ENCODE peak calls at places on chromosomes 12 and 14, in six cellular contexts. T is mesenchymal stem cell, C is IMR-90, M is H1, S is neuronal stem cell, Q is trophoblast cell. F is an unnamed sample.

GRCh38 chr14:91413547-91414474 is 3.8 kb downstream of the CCDC88C start:
- DNase-seq in Q (peak), T (no peak), M (peak), C (no peak), S (no peak), F (peak)

GRCh38 chr14:71354142-71354541 is 446.9 kb downstream of the PCNX1 start:
- DNase-seq in T (no peak), M (no peak), Q (no peak), C (no peak), S (no peak), F (no peak)

GRCh38 chr12:98863167-98863566 is 218.1 kb downstream of the APAF1 start:
- DNase-seq in Q (no peak), T (no peak), S (no peak), M (no peak), C (no peak), F (peak)

GRCh38 chr14:69318901-69319475 is 59.0 kb downstream of the GALNT16 start:
- DNase-seq in T (no peak), Q (no peak), S (no peak), C (no peak), M (no peak), F (peak)

GRCh38 chr14:75885829-75886228 is 96.0 kb downstream of the TGFB3 start:
- DNase-seq in M (no peak), Q (no peak), T (peak), S (no peak), C (peak), F (no peak)

GRCh38 chr14:103123128-103123633 is at the start of gene TNFAIP2:
- DNase-seq in Q (peak), S (no peak), C (no peak), M (no peak), T (peak), F (peak)

GRCh38 chr14:75046899-75047298 is 4.4 kb downstream of the MLH3 start:
- DNase-seq in S (no peak), M (no peak), C (peak), Q (peak), T (peak), F (no peak)

GRCh38 chr12:7093892-7094291 is 1.6 kb upstream of the C1R start:
- DNase-seq in Q (no peak), T (no peak), S (no peak), M (no peak), C (no peak), F (no peak)

GRCh38 chr14:77040995-77041744 is 12.7 kb upstream of the IRF2BPL start:
- DNase-seq in Q (no peak), S (no peak), C (no peak), T (peak), M (no peak), F (no peak)

GRCh38 chr14:69760810-69761209 is 6.1 kb upstream of the SRSF5 start:
- DNase-seq in C (no peak), T (no peak), M (no peak), Q (no peak), S (no peak), F (no peak)

GRCh38 chr12:111453071-111453989 is 47.6 kb downstream of the SH2B3 start:
- DNase-seq in S (no peak), M (no peak), T (no peak), C (no peak), Q (no peak), F (no peak)

GRCh38 chr12:111450676-111451075 is 45.0 kb downstream of the SH2B3 start:
- DNase-seq in Q (no peak), C (no peak), M (no peak), S (no peak), T (no peak), F (no peak)

GRCh38 chr12:111451232-111451631 is 45.5 kb downstream of the SH2B3 start:
- DNase-seq in S (no peak), T (no peak), M (no peak), Q (no peak), C (no peak), F (no peak)

GRCh38 chr12:111448831-111449790 is 43.4 kb downstream of the SH2B3 start:
- DNase-seq in C (no peak), M (no peak), T (no peak), S (no peak), Q (no peak), F (no peak)

DNA sequence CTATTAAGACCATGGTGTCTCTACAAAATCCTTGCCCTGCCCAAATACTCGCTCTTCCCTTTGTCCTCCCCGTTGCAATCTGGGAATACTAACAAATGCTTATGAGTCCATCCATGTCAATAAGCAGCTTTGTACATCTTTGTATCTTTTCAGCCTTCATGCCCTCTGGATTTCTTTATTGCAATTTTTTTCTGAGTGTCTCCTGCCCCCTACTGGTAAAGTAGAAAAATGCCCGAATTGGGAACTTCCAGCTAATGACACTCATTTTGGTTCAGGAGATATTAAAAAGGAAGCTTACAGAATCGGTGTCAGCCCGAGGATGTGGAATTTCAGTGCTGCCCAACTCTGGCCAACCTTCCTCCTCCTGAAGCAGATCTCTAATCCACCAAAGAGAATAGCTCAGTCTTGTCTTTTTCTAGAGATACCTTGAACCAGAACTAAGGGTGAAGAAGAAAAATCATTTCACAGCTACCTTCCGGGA is 46.0 kb downstream of the SH2B3 start:
- DNase-seq in M (no peak), C (peak), Q (peak), S (peak), T (peak), F (no peak)
- H3K14ac ChIP-seq in M (no peak), C (no peak), Q (no peak), S (no peak), T (no peak), F (no peak)

DNA sequence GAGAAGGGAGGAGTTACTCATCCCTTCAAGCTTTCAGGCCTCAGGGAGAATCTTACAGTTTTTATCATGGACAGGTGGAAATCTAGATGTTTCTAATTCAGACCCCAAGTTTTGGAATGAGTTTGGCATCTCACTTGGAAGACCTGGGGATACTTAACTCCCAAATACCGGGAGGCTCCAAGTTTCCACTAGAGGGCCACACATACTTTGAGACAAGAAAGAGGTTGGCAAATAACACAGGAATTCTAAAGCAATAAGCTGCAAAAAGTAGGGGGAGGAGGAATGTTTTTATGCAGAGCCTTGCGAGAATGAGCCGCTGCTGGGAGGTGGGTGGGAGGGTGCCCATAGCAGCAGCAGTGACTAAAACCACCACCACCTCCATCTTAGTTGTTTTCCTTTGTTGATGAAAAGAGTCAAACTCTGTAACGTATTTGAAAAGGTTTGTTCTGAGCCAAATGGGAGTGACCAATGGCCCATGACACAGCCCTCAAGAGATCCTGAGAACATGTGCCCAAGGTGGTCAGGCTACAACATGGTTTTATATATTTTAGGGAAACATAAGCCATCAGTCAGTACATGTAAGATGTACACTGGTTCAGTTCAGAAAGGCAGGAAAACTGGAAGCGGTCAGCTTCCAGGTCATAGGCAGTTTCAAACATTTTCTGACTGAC is 34.2 kb upstream of the RNASE1 start:
- DNase-seq in C (peak), Q (peak), M (no peak), S (no peak), T (no peak), F (peak)
- H3K14ac ChIP-seq in C (no peak), Q (no peak), M (no peak), S (no peak), T (no peak), F (no peak)

DNA sequence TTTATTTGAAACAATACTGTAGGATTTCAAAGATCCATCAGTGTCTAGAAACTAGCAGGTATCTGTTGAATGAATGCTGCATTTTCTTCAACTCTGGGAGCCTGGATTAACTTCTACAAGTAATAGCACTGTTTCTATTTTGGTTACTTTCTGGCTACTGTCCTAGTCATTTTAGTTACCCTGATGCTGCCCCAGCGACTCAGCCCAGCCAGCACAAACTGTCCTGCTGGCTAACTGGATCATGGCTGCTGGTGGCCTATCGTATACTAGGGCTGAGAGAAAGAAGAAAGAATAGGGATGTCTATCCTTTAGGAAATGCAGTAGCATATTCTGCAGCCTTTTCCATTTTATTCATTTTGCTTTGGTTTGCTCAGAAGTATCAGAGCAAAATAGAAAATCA is 53.9 kb downstream of the NTN4 start:
- DNase-seq in S (no peak), Q (no peak), M (no peak), C (peak), T (no peak), F (no peak)
- H3K14ac ChIP-seq in S (no peak), Q (no peak), M (no peak), C (no peak), T (no peak), F (no peak)

DNA sequence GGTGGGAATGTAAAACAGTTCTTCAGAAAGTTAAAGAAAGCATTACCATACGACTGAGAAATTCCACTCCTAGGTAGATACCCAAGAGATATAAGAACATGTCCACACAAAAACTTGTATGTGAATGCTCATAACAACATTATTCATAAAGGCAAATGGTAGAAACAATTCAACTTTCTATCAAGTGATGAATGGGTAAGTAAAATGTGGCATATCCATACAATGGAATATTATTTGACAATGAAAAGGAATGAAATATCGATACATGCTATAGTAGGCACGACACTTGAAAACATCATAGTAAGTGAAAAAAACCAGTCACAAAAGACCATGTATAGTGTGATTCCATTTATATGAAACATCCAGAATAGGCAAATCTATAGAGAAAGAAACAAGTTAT is 71.3 kb downstream of the GALNT8 start:
- DNase-seq in Q (no peak), S (no peak), T (no peak), C (no peak), M (no peak), F (no peak)
- H3K14ac ChIP-seq in Q (no peak), S (no peak), T (no peak), C (no peak), M (no peak), F (no peak)

GRCh38 chr14:78455896-78456435 is 285.8 kb downstream of the NRXN3 start:
- DNase-seq in C (no peak), S (no peak), Q (no peak), M (no peak), T (no peak), F (no peak)
- H3K14ac ChIP-seq in C (no peak), S (no peak), Q (no peak), M (no peak), T (no peak), F (no peak)

GRCh38 chr14:61802010-61802621 is 39.9 kb downstream of the SNAPC1 start:
- DNase-seq in S (no peak), T (no peak), Q (no peak), M (no peak), C (no peak), F (no peak)
- H3K14ac ChIP-seq in S (no peak), T (no peak), Q (no peak), M (no peak), C (no peak), F (no peak)

GRCh38 chr12:95922231-95922630 is 20.2 kb downstream of the CCDC38 start:
- DNase-seq in C (peak), Q (no peak), M (no peak), T (no peak), S (no peak), F (no peak)

GRCh38 chr12:95919110-95919509 is 23.3 kb downstream of the CCDC38 start:
- DNase-seq in M (no peak), Q (no peak), C (no peak), S (no peak), T (no peak), F (no peak)

GRCh38 chr12:95918194-95918993 is 24.0 kb downstream of the CCDC38 start:
- DNase-seq in T (peak), M (no peak), Q (peak), C (peak), S (peak), F (peak)
- H3K14ac ChIP-seq in T (no peak), M (no peak), Q (no peak), C (no peak), S (no peak), F (no peak)

GRCh38 chr14:63781686-63782085 is 53.8 kb upstream of the SGPP1 start:
- DNase-seq in Q (peak), T (no peak), S (no peak), C (no peak), M (no peak), F (no peak)
- H3K14ac ChIP-seq in Q (no peak), T (no peak), S (no peak), C (no peak), M (no peak), F (no peak)

DNA sequence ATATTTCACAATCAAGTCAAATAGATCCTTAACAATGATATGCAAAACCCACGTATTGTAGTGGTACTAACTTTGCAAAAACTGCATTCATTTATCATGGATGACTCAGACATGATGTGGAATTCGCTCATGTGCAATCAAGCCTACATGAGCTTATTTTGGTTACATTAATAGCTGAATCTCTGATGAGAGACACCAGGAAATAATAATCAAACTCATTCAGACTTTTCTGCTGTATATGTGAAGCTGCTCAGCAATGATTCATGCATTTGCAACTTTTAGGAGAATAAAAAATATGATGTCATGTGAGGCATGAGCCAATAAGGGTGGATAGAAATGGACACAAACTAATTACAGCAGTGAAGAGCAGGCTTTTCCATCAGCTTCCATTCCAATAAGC is 1075.8 kb upstream of the TMEM132C start:
- DNase-seq in Q (no peak), S (no peak), C (peak), T (no peak), M (no peak), F (no peak)
- H3K14ac ChIP-seq in Q (no peak), S (no peak), C (no peak), T (no peak), M (no peak), F (no peak)

DNA sequence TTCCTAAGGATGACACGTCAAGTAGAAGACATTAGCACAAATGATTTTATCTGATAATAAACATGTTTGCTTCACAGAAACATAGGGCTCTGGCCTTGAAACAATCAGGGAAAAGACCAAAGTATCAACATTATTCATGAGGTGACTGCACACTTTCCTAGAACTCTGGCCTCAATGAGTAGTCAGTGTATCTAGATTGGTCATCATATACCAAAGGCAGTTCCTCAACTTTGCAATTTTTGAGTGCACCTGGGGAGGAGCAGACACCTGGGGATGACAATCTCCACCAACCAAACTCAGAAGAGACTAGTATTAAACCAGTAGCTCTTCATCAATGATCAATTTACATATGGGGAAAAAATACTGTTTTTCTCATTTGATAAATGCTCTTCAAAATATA is 4.5 kb downstream of the EDDM3A start:
- DNase-seq in T (no peak), S (no peak), C (no peak), M (no peak), Q (no peak), F (no peak)
- H3K14ac ChIP-seq in T (no peak), S (no peak), C (no peak), M (no peak), Q (no peak), F (no peak)